ENCODE peak calls at places on chromosomes 11 and 22, in ten cellular contexts. N, J, G, Y, H, K, M, V, P and R are unnamed samples.

GRCh38 chr11:110908401-110909106 is 196.3 kb upstream of the ARHGAP20 start:
- DNase-seq in V (no peak), Y (peak), P (no peak), N (no peak), K (no peak), M (no peak), H (peak), J (no peak), G (no peak), R (no peak)

GRCh38 chr22:18056802-18057474 is 20.9 kb upstream of the PEX26 start:
- DNase-seq in V (no peak), J (peak), K (no peak), G (no peak), P (no peak), N (no peak), H (no peak), M (peak), Y (peak), R (peak)

GRCh38 chr11:30313580-30313979 is 9.3 kb upstream of the ARL14EP start:
- DNase-seq in N (no peak), G (no peak), J (no peak), H (no peak), M (no peak), K (no peak), V (no peak), P (no peak), Y (no peak), R (no peak)

GRCh38 chr11:19201737-19202605 is at the start of gene CSRP3:
- DNase-seq in H (no peak), Y (no peak), K (no peak), G (no peak), M (no peak), J (no peak), V (peak), P (no peak), N (no peak), R (no peak)

GRCh38 chr11:126456089-126456488 is 100.6 kb downstream of the ST3GAL4 start:
- DNase-seq in N (no peak), V (no peak), J (no peak), M (no peak), P (no peak), K (no peak), H (no peak), Y (no peak), G (no peak), R (no peak)

GRCh38 chr22:48418831-48419230 is 1408.8 kb downstream of the BRD1 start:
- DNase-seq in G (no peak), K (no peak), H (no peak), Y (no peak), V (no peak), J (no peak), M (no peak), P (no peak), N (no peak), R (no peak)

GRCh38 chr11:75603791-75604736 is 42.0 kb downstream of the SERPINH1 start:
- DNase-seq in Y (no peak), N (no peak), J (no peak), H (peak), P (no peak), G (no peak), K (no peak), V (no peak), M (no peak), R (no peak)

GRCh38 chr11:83819936-83820549 is 533.9 kb upstream of the CCDC90B start:
- DNase-seq in N (no peak), G (no peak), Y (peak), M (peak), V (no peak), H (peak), P (no peak), K (no peak), J (peak), R (no peak)

GRCh38 chr11:2561283-2562180 is 116.7 kb downstream of the KCNQ1 start:
- DNase-seq in P (no peak), Y (no peak), J (no peak), G (no peak), H (no peak), M (no peak), N (peak), V (no peak), K (no peak), R (no peak)

GRCh38 chr22:17086750-17087149 is 1.9 kb downstream of the IL17RA start:
- DNase-seq in K (no peak), G (no peak), H (no peak), M (no peak), J (no peak), N (no peak), V (no peak), P (peak), Y (peak), R (no peak)

GRCh38 chr22:36144886-36145541 is 15.5 kb downstream of the APOL3 start:
- DNase-seq in G (no peak), Y (peak), J (no peak), V (peak), P (no peak), M (peak), K (peak), H (peak), N (no peak), R (peak)

GRCh38 chr11:128135451-128135850 is 451.9 kb downstream of the ETS1 start:
- DNase-seq in Y (no peak), M (no peak), J (no peak), V (no peak), P (no peak), N (no peak), H (no peak), G (no peak), K (no peak), R (no peak)

GRCh38 chr11:22392561-22392960 is 54.4 kb downstream of the SLC17A6 start:
- DNase-seq in P (no peak), H (no peak), M (no peak), Y (no peak), G (no peak), K (no peak), V (no peak), N (no peak), J (no peak), R (no peak)

GRCh38 chr11:64321026-64321425 is 3.1 kb downstream of the PRDX5 start:
- DNase-seq in P (no peak), K (no peak), H (no peak), J (no peak), N (no peak), M (no peak), Y (no peak), G (no peak), V (no peak), R (no peak)

GRCh38 chr11:3197878-3198528 is 20.6 kb downstream of the MRGPRG start:
- DNase-seq in K (no peak), P (peak), J (no peak), M (no peak), Y (no peak), G (no peak), V (no peak), N (no peak), H (no peak), R (no peak)

GRCh38 chr11:96256604-96257003 is 86.4 kb downstream of the MAML2 start:
- DNase-seq in G (no peak), Y (peak), K (no peak), V (no peak), H (peak), J (no peak), M (no peak), P (no peak), N (no peak), R (no peak)

GRCh38 chr11:8533332-8533731 is 60.7 kb downstream of the STK33 start:
- DNase-seq in J (peak), N (no peak), G (no peak), V (no peak), P (no peak), H (no peak), Y (no peak), K (no peak), M (peak), R (peak)

GRCh38 chr11:90635886-90636285 is 413.0 kb upstream of the CHORDC1 start:
- DNase-seq in Y (no peak), K (no peak), V (no peak), M (no peak), P (no peak), H (no peak), G (no peak), J (no peak), N (no peak), R (no peak)

DNA sequence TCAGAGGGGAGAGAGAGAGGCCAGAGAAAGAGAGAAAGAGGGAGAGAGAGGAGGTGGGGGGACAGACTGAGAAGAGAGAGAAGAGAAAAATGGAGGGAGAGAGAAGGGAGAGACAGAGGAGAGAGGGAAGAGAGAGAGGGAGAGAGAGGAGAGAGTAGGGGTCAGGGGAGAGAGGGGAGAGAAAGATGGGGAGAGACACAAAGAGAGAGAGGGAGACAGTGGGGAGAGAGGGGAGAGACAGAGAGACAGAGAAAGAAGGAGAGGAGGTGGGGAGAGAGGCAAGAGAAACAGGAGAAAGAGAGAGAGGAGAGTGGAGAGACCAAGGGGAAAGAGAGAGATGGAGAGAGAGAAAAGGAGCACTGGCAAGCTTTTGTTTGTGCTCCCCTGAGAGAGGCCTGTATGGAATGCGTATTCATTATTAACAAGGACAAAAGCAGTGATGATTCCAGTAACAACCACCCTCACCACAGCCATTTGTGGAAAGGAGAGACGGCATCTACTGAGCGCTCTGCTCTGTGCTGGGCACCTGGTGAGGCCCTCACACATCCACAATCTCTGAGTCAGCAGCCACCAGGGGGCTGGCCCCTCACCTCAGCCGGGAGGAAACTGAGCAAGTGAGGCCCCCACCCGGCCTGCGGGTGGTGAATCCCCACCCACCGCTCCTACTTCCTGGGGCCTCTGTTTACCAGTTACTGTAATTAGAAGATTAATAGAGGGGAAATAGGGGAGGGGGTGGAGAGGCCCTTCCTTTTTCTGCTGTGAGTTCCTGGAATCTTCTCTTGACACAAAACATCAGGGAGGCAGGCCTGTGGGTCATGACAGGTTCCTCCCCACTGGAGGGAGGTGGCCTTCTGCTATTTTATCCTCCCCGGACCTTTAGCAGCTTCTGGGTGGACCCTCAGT is 14.7 kb upstream of the MIAT start:
- DNase-seq in N (no peak), G (no peak), J (peak), V (peak), Y (peak), M (peak), K (no peak), P (no peak), H (no peak), R (peak)
- TF ChIP-seq CTCF in N (no peak), G (peak), J (peak), V (no peak), Y (peak), M (no peak), K (no peak), P (no peak), H (peak), R (peak)

DNA sequence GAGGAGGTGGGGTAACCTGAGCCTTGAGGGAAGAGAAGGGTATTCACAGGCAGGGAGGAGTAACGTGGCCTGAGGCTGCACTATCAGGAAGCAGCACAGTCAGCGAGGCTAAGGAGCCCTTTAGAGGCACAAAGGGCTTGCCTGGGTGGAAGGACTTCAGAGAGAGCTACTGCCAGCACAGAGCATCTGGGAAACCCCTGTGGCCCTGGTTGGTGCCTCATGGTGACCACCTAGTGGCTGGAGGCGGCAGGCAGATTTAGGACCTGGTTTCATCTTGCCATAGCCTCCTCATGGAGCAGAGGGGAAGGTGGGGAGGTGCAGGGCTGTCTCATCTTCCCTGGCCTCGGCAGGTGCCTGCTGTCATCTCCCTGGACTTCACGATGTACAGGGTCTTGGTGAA is 64.5 kb downstream of the MPPED1 start:
- DNase-seq in P (no peak), V (no peak), K (no peak), N (no peak), H (no peak), Y (no peak), G (no peak), M (no peak), J (no peak), R (no peak)
- TF ChIP-seq CTCF in P (no peak), V (no peak), K (peak), N (no peak), H (no peak), Y (no peak), G (no peak), M (no peak), J (no peak), R (no peak)

GRCh38 chr11:47248664-47249377 is at the start of gene ACP2:
- DNase-seq in N (peak), V (peak), J (peak), Y (peak), K (peak), M (peak), P (peak), H (peak), G (peak), R (peak)
- TF ChIP-seq CTCF in N (peak), V (no peak), J (peak), Y (peak), K (peak), M (peak), P (no peak), H (peak), G (no peak), R (peak)

GRCh38 chr11:59968395-59968783 is 4.6 kb downstream of the OOSP4A start:
- DNase-seq in P (no peak), H (no peak), V (no peak), J (no peak), N (no peak), M (no peak), G (no peak), K (no peak), Y (no peak), R (no peak)
- TF ChIP-seq CTCF in P (no peak), H (no peak), V (no peak), J (no peak), N (no peak), M (no peak), G (no peak), K (no peak), Y (no peak), R (no peak)

DNA sequence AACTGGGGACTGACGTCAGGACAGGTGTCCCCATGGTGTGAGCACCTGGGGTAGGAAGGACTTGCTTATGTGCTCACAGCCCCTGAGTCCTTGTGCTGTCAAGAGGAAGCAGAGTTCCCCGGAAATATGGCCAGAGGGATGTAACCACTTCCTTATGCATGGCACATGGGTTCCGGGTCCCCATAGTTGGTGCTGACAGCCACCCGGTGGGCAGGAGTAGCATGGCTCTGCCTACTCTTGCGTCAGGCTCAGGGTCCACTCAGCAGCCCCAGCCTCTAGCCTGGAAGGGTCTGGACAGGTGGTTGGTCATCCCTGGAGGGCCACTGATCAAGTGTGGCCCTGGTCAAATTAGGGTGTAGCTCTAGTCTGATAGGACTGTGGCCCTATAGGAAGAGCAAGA is 42.8 kb upstream of the CCND1 start:
- DNase-seq in G (no peak), M (no peak), P (peak), N (no peak), V (no peak), K (no peak), J (no peak), Y (peak), H (no peak), R (no peak)
- TF ChIP-seq CTCF in G (no peak), M (no peak), P (no peak), N (no peak), V (no peak), K (no peak), J (no peak), Y (peak), H (no peak), R (no peak)

GRCh38 chr11:72817966-72818365 is 3.8 kb downstream of the ATG16L2 start:
- DNase-seq in H (no peak), G (no peak), J (no peak), P (no peak), M (no peak), V (no peak), N (no peak), Y (no peak), K (no peak), R (no peak)
- TF ChIP-seq CTCF in H (no peak), G (no peak), J (no peak), P (no peak), M (no peak), V (no peak), N (no peak), Y (no peak), K (no peak), R (no peak)

DNA sequence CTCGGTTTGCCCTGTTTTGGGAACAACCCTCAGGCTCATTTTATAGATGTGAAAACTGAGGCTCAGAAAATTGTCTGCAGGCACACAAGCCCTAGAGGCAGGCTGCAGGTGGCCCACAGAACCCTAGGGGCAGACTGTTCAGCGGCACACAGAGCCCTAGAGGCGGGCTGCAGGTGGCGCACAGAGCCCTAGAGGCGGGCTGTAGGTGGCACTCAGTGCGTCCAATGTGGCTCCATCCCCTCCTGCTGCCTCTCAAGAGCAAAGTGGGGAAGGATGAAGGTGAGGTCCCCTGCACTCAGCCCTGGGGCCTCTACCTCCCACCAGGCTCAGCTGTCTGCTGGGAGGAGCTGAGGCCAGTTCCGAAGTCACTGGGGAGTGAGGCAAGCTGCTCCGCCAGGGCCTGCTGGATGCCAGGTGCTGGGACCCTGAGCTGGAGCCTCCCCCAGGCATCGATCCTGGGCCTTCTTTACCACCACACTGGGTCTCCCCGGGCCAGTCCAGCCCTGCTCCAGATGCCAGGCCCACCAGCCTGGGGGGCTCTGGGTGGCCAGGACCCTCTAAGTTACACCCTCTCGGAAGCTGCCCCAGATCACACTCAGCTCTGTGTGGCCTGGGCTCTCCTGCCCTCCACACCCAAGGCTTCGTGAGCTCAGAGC is 2.3 kb downstream of the ACY3 start:
- DNase-seq in V (no peak), M (peak), P (no peak), K (no peak), H (no peak), Y (peak), N (peak), J (peak), G (peak), R (peak)
- TF ChIP-seq CTCF in V (no peak), M (peak), P (no peak), K (peak), H (peak), Y (peak), N (no peak), J (peak), G (peak), R (peak)